ENCODE peak calls at places on chromosomes 5 and 9, in six cellular contexts. I is A549, B is lung, A is GM12865, T is ascending aorta, R is coronary artery. U is an unnamed sample.

GRCh38 chr5:173453167-173453566 is 125.0 kb upstream of the STC2 start:
- DNase-seq in B (no peak), A (no peak), I (no peak), R (no peak), T (no peak), U (no peak)

GRCh38 chr5:20476016-20476415 is 488.0 kb upstream of the CDH18 start:
- DNase-seq in T (no peak), B (no peak), I (no peak), R (no peak), A (no peak), U (no peak)

GRCh38 chr5:179468696-179469095 is 81.7 kb upstream of the RUFY1 start:
- DNase-seq in A (no peak), T (no peak), B (no peak), R (no peak), I (no peak), U (no peak)

GRCh38 chr9:86641970-86642369 is 287.8 kb upstream of the TUT7 start:
- DNase-seq in T (no peak), I (no peak), A (no peak), B (no peak), R (no peak), U (no peak)

GRCh38 chr9:29176786-29177185 is 1603.5 kb upstream of the C9orf72 start:
- DNase-seq in R (no peak), A (no peak), T (no peak), B (no peak), I (no peak), U (no peak)

GRCh38 chr5:10601246-10602030 is 37.6 kb downstream of the ANKRD33B start:
- DNase-seq in R (peak; percentile 94), A (peak; percentile 57), I (peak; percentile 69), T (peak; percentile 62), B (peak; percentile 61), U (no peak)

GRCh38 chr5:9761706-9762105 is 131.6 kb upstream of the TAS2R1 start:
- DNase-seq in R (no peak), B (no peak), T (no peak), I (no peak), A (no peak), U (no peak)

GRCh38 chr5:135236951-135237791 is 161.9 kb downstream of the MACROH2A1 start:
- DNase-seq in I (no peak), B (no peak), R (peak; percentile 67), T (no peak), A (no peak), U (no peak)

GRCh38 chr9:88992556-88992955 is 1.3 kb downstream of the S1PR3 start:
- DNase-seq in B (no peak), A (no peak), T (no peak), R (peak; percentile 72), I (no peak), U (no peak)

GRCh38 chr9:99057665-99058625 is 47.0 kb upstream of the TGFBR1 start:
- DNase-seq in R (no peak), I (no peak), A (peak; percentile 81), T (no peak), B (no peak), U (peak; percentile 95)

GRCh38 chr9:131270171-131271015 is 5.9 kb downstream of the FAM78A start:
- DNase-seq in R (no peak), B (peak; percentile 65), T (peak; percentile 33), A (peak; percentile 82), I (no peak), U (peak; percentile 49)
- H3K4me3 ChIP-seq in R (peak overlapping the region; percentile 27), B (no peak overlapping the region), T (no peak overlapping the region), A (peak overlapping the region; percentile 79), I (no peak overlapping the region), U (peak overlapping the region; percentile 40)

GRCh38 chr9:136372561-136373299 is 739 bp downstream of the CARD9 start:
- DNase-seq in R (no peak), I (no peak), T (no peak), B (peak; percentile 74), A (no peak), U (no peak)

GRCh38 chr9:136375096-136375495 is 1.6 kb upstream of the CARD9 start:
- DNase-seq in I (no peak), T (no peak), A (no peak), R (no peak), B (no peak), U (no peak)

GRCh38 chr9:136372006-136372405 is 1.5 kb downstream of the CARD9 start:
- DNase-seq in I (no peak), A (no peak), R (no peak), B (no peak), T (no peak), U (no peak)

GRCh38 chr9:136374183-136374575 is 710 bp upstream of the CARD9 start:
- DNase-seq in T (no peak), B (no peak), R (no peak), A (no peak), I (no peak), U (no peak)

DNA sequence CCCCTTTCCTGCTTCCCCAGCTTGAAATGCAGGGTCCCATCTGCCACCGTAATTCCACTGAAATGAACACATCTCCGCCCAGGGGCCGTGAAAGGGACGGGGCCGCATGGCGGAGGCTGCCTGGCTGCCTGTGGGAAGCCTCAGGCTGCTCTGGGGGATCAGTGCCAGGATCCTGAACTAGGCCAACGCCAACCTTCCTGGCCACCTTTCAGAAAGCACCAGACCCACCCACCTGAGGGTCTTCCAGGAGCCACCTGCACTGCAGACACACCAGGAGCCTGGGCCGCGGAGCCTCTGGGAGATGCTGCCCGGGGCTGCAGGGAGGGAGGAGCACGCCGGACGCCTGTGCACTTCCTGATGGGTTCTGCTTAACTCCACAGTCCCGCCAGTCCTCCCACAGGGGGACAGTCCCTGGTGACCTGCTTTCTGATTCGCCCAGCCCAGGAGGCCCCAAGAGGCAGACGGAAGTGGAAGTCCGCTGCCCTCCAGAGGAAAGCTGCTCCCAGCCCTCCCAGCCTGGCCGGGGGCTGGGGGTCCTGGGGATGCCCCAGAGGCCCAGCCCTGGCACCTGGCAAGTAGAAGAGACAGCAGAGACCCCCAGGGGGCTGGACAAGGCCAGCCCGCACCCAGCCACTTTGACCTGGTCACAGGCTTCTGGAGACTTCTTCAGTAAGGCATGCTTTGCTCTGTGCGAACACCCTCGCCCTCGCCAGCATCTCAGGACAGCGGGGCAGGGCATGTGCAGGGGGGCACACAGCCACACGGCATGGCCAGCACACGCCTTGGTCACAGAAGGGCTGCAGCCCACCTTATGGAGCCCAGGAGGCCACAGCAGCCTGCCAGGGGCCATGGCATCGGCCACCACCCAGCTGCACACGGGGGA is at the start of gene CARD9:
- DNase-seq in R (no peak), I (no peak), B (peak; percentile 55), T (no peak), A (no peak), U (no peak)
- H3K4me3 ChIP-seq in R (peak within 1 kb of the TSS; percentile 61), I (no peak within 1 kb of the TSS), B (no peak within 1 kb of the TSS), T (peak within 1 kb of the TSS; percentile 25), A (peak within 1 kb of the TSS; percentile 44), U (no peak within 1 kb of the TSS)

GRCh38 chr9:123438821-123439220 is 82.8 kb downstream of the CRB2 start:
- DNase-seq in R (peak; percentile 38), A (no peak), B (no peak), T (no peak), I (no peak), U (no peak)

GRCh38 chr9:123437201-123437600 is 81.2 kb downstream of the CRB2 start:
- DNase-seq in R (peak; percentile 46), T (no peak), A (no peak), B (no peak), I (no peak), U (no peak)

GRCh38 chr9:123440256-123440655 is 84.3 kb downstream of the CRB2 start:
- DNase-seq in T (no peak), A (no peak), I (no peak), R (peak; percentile 12), B (no peak), U (no peak)

GRCh38 chr9:123435471-123435870 is 79.5 kb downstream of the CRB2 start:
- DNase-seq in A (no peak), I (no peak), T (no peak), B (no peak), R (peak; percentile 29), U (no peak)

DNA sequence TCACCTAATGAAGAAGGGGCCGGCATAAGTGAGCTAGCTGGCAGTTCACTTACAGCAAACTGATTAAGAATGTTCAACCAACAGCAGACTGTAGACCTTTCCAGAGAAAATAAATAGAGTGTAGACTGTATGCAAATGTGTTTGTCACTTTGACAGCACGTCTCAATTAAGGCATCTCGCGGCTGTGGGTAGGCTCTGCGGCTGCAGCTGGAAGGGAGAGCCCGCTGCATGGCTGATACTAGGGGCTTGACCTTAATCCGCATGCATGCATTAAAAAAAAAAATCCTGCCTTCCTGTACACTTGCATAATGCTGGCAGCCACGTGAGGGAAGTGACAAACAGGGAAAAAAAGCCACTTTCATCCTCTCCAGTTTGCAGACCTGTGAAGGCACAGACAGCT is 82.3 kb downstream of the CRB2 start:
- DNase-seq in I (no peak), A (no peak), R (no peak), B (no peak), T (no peak), U (no peak)
- H3K4me3 ChIP-seq in I (no peak overlapping the region), A (no peak overlapping the region), R (no peak overlapping the region), B (no peak overlapping the region), T (no peak overlapping the region), U (no peak overlapping the region)

GRCh38 chr9:130443840-130444492 is 795 bp upstream of the ASS1 start:
- DNase-seq in B (no peak), A (no peak), I (no peak), T (no peak), R (no peak), U (no peak)
- H3K4me3 ChIP-seq in B (no peak overlapping the region), A (no peak overlapping the region), I (peak overlapping the region; percentile 77), T (peak overlapping the region; percentile 60), R (peak overlapping the region; percentile 81), U (no peak overlapping the region)

GRCh38 chr9:13606576-13606975 is 327.1 kb upstream of the MPDZ start:
- DNase-seq in I (no peak), T (no peak), R (no peak), B (no peak), A (no peak), U (no peak)

GRCh38 chr9:13613296-13613695 is 333.8 kb upstream of the MPDZ start:
- DNase-seq in I (no peak), T (no peak), B (no peak), A (no peak), R (no peak), U (no peak)

GRCh38 chr9:13603916-13604315 is 324.4 kb upstream of the MPDZ start:
- DNase-seq in A (no peak), B (no peak), T (no peak), I (no peak), R (no peak), U (no peak)

GRCh38 chr9:13607746-13608445 is 328.4 kb upstream of the MPDZ start:
- DNase-seq in B (no peak), A (no peak), R (no peak), T (no peak), I (no peak), U (no peak)
- H3K4me3 ChIP-seq in B (no peak overlapping the region), A (no peak overlapping the region), R (peak overlapping the region; percentile 55), T (no peak overlapping the region), I (no peak overlapping the region), U (no peak overlapping the region)